ENCODE peak calls at places on chromosomes 13 and 19, in five cellular contexts. Z is CD8-positive, alpha-beta T cell; E is left colon; Y is COR-L47; I is stimulated activated CD8-positive, alpha-beta memory T cell treated with anti-CD3 and anti-CD28 coated beads, Interleukin-2, amount 100 ng/mL, for 1 hour. G is an unnamed sample.

GRCh38 chr19:7663711-7664110 is 5.1 kb upstream of the RETN start:
- DNase-seq in I (no peak), Y (no peak), Z (no peak), E (no peak), G (no peak)

GRCh38 chr13:113825851-113826250 is 38.0 kb downstream of the GAS6 start:
- DNase-seq in I (no peak), Y (no peak), Z (no peak), E (no peak), G (no peak)

GRCh38 chr19:3783660-3784584 is 2.3 kb downstream of the MATK start:
- DNase-seq in I (no peak), Y (no peak), E (no peak), Z (no peak), G (no peak)

GRCh38 chr19:873084-874019 is 13.9 kb downstream of the CFD start:
- DNase-seq in Z (peak), I (peak), Y (no peak), E (peak), G (no peak)

GRCh38 chr19:5954293-5954692 is 23.6 kb downstream of the RANBP3 start:
- DNase-seq in I (no peak), Z (no peak), E (no peak), Y (no peak), G (no peak)

GRCh38 chr19:56839665-56840451 is 668 bp downstream of the PEG3 start:
- DNase-seq in Z (no peak), E (peak), Y (no peak), I (no peak), G (peak)

GRCh38 chr13:106277483-106278154 is 257.8 kb downstream of the EFNB2 start:
- DNase-seq in I (no peak), E (no peak), Y (peak), Z (no peak), G (no peak)

GRCh38 chr19:48558018-48558684 is 6.2 kb downstream of the SULT2B1 start:
- DNase-seq in Y (no peak), Z (no peak), E (peak), I (no peak), G (peak)

GRCh38 chr19:501646-502045 is 5.4 kb downstream of the MADCAM1 start:
- DNase-seq in Y (no peak), I (no peak), E (no peak), Z (no peak), G (no peak)

GRCh38 chr19:38070573-38070972 is 153.4 kb downstream of the DPF1 start:
- DNase-seq in Y (no peak), Z (no peak), I (no peak), E (no peak), G (no peak)

GRCh38 chr13:19713186-19713965 is 69.4 kb downstream of the PSPC1 start:
- DNase-seq in Z (no peak), I (no peak), E (no peak), Y (no peak), G (no peak)

GRCh38 chr13:109740721-109741120 is 45.7 kb downstream of the IRS2 start:
- DNase-seq in Y (no peak), Z (no peak), I (no peak), E (no peak), G (no peak)

GRCh38 chr19:38388310-38389100 is at the start of gene SPRED3:
- DNase-seq in Y (peak), E (no peak), I (no peak), Z (no peak), G (no peak)

GRCh38 chr13:48400090-48400694 is 12.7 kb downstream of the LPAR6 start:
- DNase-seq in I (no peak), Z (no peak), E (no peak), Y (no peak), G (no peak)

GRCh38 chr13:26011996-26012688 is 39.7 kb downstream of the SHISA2 start:
- DNase-seq in I (peak), Z (peak), Y (no peak), E (no peak), G (no peak)